ENCODE peak calls at places on chromosomes 5 and 9, in four cellular contexts. I is neuronal stem cell, F is mesenchymal stem cell, O is H1. P is an unnamed sample.

GRCh38 chr5:961002-961710 is 47.4 kb upstream of the NKD2 start:
- DNase-seq in I (no peak), F (no peak), O (no peak), P (peak)

GRCh38 chr9:84670106-84670800 is 724 bp downstream of the NTRK2 start:
- DNase-seq in I (peak), F (peak), O (peak), P (peak)

GRCh38 chr5:1557114-1557873 is 33.5 kb upstream of the LPCAT1 start:
- DNase-seq in I (no peak), F (no peak), O (no peak), P (no peak)

GRCh38 chr5:35345222-35345621 is 114.9 kb upstream of the PRLR start:
- DNase-seq in I (no peak), F (no peak), O (no peak), P (no peak)

GRCh38 chr9:21696411-21696865 is 106.0 kb upstream of the MTAP start:
- DNase-seq in I (no peak), F (no peak), O (peak), P (peak)

GRCh38 chr5:98927988-98928801 is 612 bp downstream of the CHD1 start:
- DNase-seq in I (peak), F (peak), O (peak), P (peak)

GRCh38 chr5:74370168-74370567 is 270.4 kb downstream of the ENC1 start:
- DNase-seq in I (no peak), F (no peak), O (no peak), P (no peak)

GRCh38 chr9:63817622-63818518 is 1467.1 kb downstream of the FOXD4L5 start:
- DNase-seq in I (peak), F (peak), O (peak), P (peak)

GRCh38 chr9:126989847-126990821 is 75.6 kb downstream of the RALGPS1 start:
- DNase-seq in I (no peak), F (no peak), O (no peak), P (peak)

GRCh38 chr9:124343533-124344290 is 71.5 kb downstream of the PSMB7 start:
- DNase-seq in I (no peak), F (no peak), O (no peak), P (no peak)

GRCh38 chr5:134111741-134112647 is 2.5 kb upstream of the TCF7 start:
- DNase-seq in I (no peak), F (peak), O (no peak), P (no peak)

GRCh38 chr5:41193462-41194166 is 19.7 kb downstream of the C6 start:
- DNase-seq in I (no peak), F (no peak), O (no peak), P (no peak)

GRCh38 chr5:68673451-68674180 is 420.2 kb upstream of the SLC30A5 start:
- DNase-seq in I (no peak), F (no peak), O (no peak), P (no peak)

GRCh38 chr5:150138551-150139265 is 16.9 kb downstream of the PDGFRB start:
- DNase-seq in I (peak), F (peak), O (no peak), P (peak)

GRCh38 chr5:3595102-3595961 is at the start of gene IRX1:
- DNase-seq in I (no peak), F (no peak), O (peak), P (peak)

GRCh38 chr5:180169246-180170110 is 39.5 kb downstream of the RASGEF1C start:
- DNase-seq in I (no peak), F (no peak), O (no peak), P (peak)

GRCh38 chr5:143824851-143825720 is 13.1 kb downstream of the HMHB1 start:
- DNase-seq in I (peak), F (peak), O (peak), P (peak)

GRCh38 chr5:178474562-178475184 is 115.5 kb downstream of the COL23A1 start:
- DNase-seq in I (no peak), F (no peak), O (no peak), P (no peak)

GRCh38 chr5:178477224-178478201 is 112.7 kb downstream of the COL23A1 start:
- DNase-seq in I (no peak), F (peak), O (no peak), P (no peak)

GRCh38 chr5:178479261-178479660 is 110.9 kb downstream of the COL23A1 start:
- DNase-seq in I (no peak), F (no peak), O (no peak), P (no peak)

GRCh38 chr5:178476531-178476930 is 113.7 kb downstream of the COL23A1 start:
- DNase-seq in I (no peak), F (no peak), O (no peak), P (no peak)

DNA sequence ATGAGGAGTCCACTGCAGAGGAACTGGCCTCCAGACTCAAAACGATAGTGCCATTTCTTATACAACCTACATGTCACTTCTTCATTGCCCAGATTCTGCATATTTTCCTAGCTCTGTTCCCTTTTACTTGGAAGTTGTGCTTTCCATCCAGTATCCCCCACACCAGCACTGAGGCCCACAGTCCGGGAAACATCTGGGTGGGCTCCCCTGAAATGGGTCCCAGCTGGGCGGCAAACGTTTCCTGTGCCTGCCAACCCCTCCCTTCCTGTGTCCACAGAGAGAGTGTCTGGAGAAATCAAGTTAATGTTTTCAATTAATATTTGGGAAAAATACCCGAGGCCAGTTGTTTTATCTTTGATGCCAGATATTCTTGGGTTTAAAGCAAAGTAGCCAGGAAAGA is 111.8 kb downstream of the COL23A1 start:
- DNase-seq in I (no peak), F (no peak), O (no peak), P (no peak)
- H2BK12ac ChIP-seq in I (no peak), F (no peak), O (no peak), P (no peak)

GRCh38 chr5:87267574-87268125 is at the start of gene RASA1:
- DNase-seq in I (peak), F (peak), O (peak), P (peak)
- H2BK15ac ChIP-seq in I (peak), F (peak), O (peak), P (no peak)

GRCh38 chr9:95508242-95508967 is 8.4 kb downstream of the PTCH1 start:
- DNase-seq in I (no peak), F (no peak), O (peak), P (no peak)

GRCh38 chr9:95508968-95509850 is 7.6 kb downstream of the PTCH1 start:
- DNase-seq in I (peak), F (peak), O (peak), P (peak)

GRCh38 chr9:95506692-95507455 is 9.9 kb downstream of the PTCH1 start:
- DNase-seq in I (no peak), F (peak), O (peak), P (peak)

GRCh38 chr9:95506438-95506691 is 10.4 kb downstream of the PTCH1 start:
- DNase-seq in I (no peak), F (peak), O (no peak), P (no peak)

DNA sequence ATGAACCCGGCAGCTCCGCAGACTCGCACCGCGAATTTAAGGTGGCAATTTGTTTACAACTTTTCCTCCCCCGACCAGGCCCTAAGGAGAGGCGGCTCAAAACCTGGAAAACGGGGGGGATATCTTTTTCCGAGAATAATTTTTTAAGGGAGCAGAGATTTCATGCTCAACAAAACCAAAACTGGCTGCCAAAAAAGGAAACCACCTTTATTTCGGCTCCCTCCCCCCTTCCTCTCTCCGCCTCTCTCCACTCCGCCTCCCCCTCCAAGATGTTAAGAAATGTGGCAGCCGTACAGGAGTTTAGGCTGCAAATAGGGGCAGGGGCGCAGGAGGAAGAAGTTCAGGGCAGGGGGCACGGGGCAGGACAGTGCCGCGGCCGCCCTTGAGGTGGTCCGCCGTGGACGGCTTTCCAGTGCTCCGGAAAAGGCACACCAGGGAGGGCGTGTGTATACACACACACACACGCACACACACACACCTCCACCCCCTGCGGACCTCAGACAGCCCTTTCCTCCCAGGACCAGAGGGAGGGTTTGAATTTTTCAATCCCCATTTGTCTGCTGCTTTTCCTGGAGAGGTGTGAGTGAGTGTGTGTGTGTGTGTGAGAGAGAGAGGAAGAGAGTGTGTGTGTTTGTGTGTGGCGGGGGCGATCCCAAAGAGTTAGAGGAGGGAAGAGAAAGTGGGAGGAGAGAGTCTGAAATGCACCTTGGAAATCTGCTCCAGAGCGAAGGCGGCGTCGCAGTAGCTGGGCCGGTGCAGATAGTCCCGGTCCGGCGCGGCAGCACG is 9.1 kb downstream of the PTCH1 start:
- DNase-seq in I (no peak), F (peak), O (peak), P (peak)
- H2BK12ac ChIP-seq in I (no peak), F (peak), O (peak), P (no peak)

GRCh38 chr5:54514269-54514668 is 3.3 kb upstream of the SNX18 start:
- DNase-seq in I (no peak), F (no peak), O (no peak), P (no peak)
- H2BK15ac ChIP-seq in I (no peak), F (no peak), O (no peak), P (no peak)

GRCh38 chr5:132294728-132295504 is 722 bp downstream of the SLC22A4 start:
- DNase-seq in I (no peak), F (peak), O (no peak), P (peak)

GRCh38 chr5:132293992-132294727 is at the start of gene SLC22A4:
- DNase-seq in I (peak), F (peak), O (peak), P (peak)

GRCh38 chr5:132291026-132291425 is 3.2 kb upstream of the SLC22A4 start:
- DNase-seq in I (no peak), F (no peak), O (no peak), P (no peak)

GRCh38 chr5:132295505-132296411 is 1.6 kb downstream of the SLC22A4 start:
- DNase-seq in I (no peak), F (peak), O (no peak), P (no peak)

GRCh38 chr5:132293066-132293991 is 865 bp upstream of the SLC22A4 start:
- DNase-seq in I (peak), F (peak), O (peak), P (peak)
- H2BK12ac ChIP-seq in I (peak), F (no peak), O (peak), P (no peak)

P was measured in H9.